ENCODE peak calls at places on chromosomes 3 and 15, in seven cellular contexts. N is NCI-H2081; J is RCC 7860; R is transverse colon; U is activated T-helper 9 cell treated with anti-CD3 and anti-CD28 coated beads, Interleukin-2, amount 50 U/mL, for 16 hours; Y is DMS 273 treated with DMSO at 0.1 percent for 48 hours; I is midbrain. F is an unnamed sample.

GRCh38 chr3:180265551-180265950 is 228.8 kb upstream of the PEX5L start:
- DNase-seq in N (no peak), J (no peak), R (no peak), U (no peak), Y (no peak), I (no peak), F (no peak)

GRCh38 chr15:78308422-78309021 is 9.1 kb upstream of the SKIC8 start:
- DNase-seq in N (peak; percentile 75), J (peak; percentile 27), R (peak; percentile 81), U (peak; percentile 8), Y (no peak), I (peak; percentile 66), F (peak; percentile 59)

GRCh38 chr3:26015752-26016151 is 225.9 kb downstream of the OXSM start:
- DNase-seq in N (no peak), J (no peak), R (no peak), U (no peak), Y (no peak), I (no peak), F (no peak)

GRCh38 chr15:47794266-47794914 is 77.1 kb downstream of the SEMA6D start:
- DNase-seq in N (no peak), J (no peak), R (no peak), U (no peak), Y (no peak), I (no peak), F (no peak)

GRCh38 chr3:19347701-19348100 is 199.4 kb downstream of the KCNH8 start:
- DNase-seq in N (no peak), J (no peak), R (no peak), U (no peak), Y (no peak), I (no peak), F (no peak)

GRCh38 chr3:99637381-99638111 is 848 bp upstream of the COL8A1 start:
- DNase-seq in N (no peak), J (peak; percentile 80), R (no peak), U (no peak), Y (no peak), I (peak; percentile 18), F (no peak)

GRCh38 chr3:121998030-121998580 is 23.9 kb downstream of the ILDR1 start:
- DNase-seq in N (no peak), J (peak; percentile 52), R (no peak), U (no peak), Y (no peak), I (no peak), F (no peak)

GRCh38 chr15:58115692-58116091 is 22.5 kb upstream of the AQP9 start:
- DNase-seq in N (no peak), J (no peak), R (no peak), U (no peak), Y (no peak), I (no peak), F (no peak)

GRCh38 chr15:58274885-58275284 is 136.7 kb downstream of the AQP9 start:
- DNase-seq in N (no peak), J (no peak), R (no peak), U (no peak), Y (no peak), I (no peak), F (no peak)

GRCh38 chr15:77582763-77583162 is 49.9 kb downstream of the LINGO1 start:
- DNase-seq in N (no peak), J (no peak), R (peak; percentile 29), U (no peak), Y (no peak), I (no peak), F (no peak)

GRCh38 chr15:97717806-97718205 is 242.7 kb upstream of the ARRDC4 start:
- DNase-seq in N (no peak), J (no peak), R (no peak), U (no peak), Y (no peak), I (no peak), F (no peak)

GRCh38 chr3:182711261-182711683 is 82.0 kb upstream of the ATP11B start:
- DNase-seq in N (no peak), J (no peak), R (no peak), U (no peak), Y (no peak), I (no peak), F (no peak)

GRCh38 chr15:74958320-74958907 is 1.8 kb upstream of the RPP25 start:
- DNase-seq in N (peak; percentile 82), J (peak; percentile 44), R (peak; percentile 87), U (no peak), Y (peak; percentile 29), I (no peak), F (peak; percentile 55)

GRCh38 chr3:153463895-153464294 is 301.9 kb downstream of the RAP2B start:
- DNase-seq in N (no peak), J (no peak), R (no peak), U (no peak), Y (no peak), I (no peak), F (no peak)

GRCh38 chr3:169402667-169403360 is 260.7 kb downstream of the MECOM start:
- DNase-seq in N (no peak), J (no peak), R (no peak), U (no peak), Y (no peak), I (no peak), F (peak; percentile 39)

GRCh38 chr3:135694142-135694541 is 271.4 kb upstream of the PPP2R3A start:
- DNase-seq in N (peak; percentile 83), J (no peak), R (no peak), U (no peak), Y (no peak), I (no peak), F (no peak)

GRCh38 chr3:141388823-141389617 is 20.7 kb downstream of the ZBTB38 start:
- DNase-seq in N (peak; percentile 53), J (no peak), R (no peak), U (no peak), Y (no peak), I (no peak), F (no peak)

GRCh38 chr3:72597756-72598195 is 250.5 kb downstream of the SHQ1 start:
- DNase-seq in N (no peak), J (no peak), R (no peak), U (no peak), Y (no peak), I (no peak), F (no peak)

GRCh38 chr3:49666592-49666991 is 7.6 kb upstream of the APEH start:
- DNase-seq in N (no peak), J (no peak), R (no peak), U (no peak), Y (no peak), I (no peak), F (no peak)

GRCh38 chr15:77983708-77984445 is 93.6 kb downstream of the TBC1D2B start:
- DNase-seq in N (no peak), J (no peak), R (no peak), U (no peak), Y (no peak), I (no peak), F (no peak)

GRCh38 chr15:51561271-51561670 is 61.3 kb downstream of the DMXL2 start:
- DNase-seq in N (no peak), J (no peak), R (no peak), U (no peak), Y (no peak), I (no peak), F (no peak)

F was measured in lung.